ENCODE peak calls at places on chromosomes 1 and 21, in seven cellular contexts. C, B, W, N, Y, H and G are unnamed samples.

GRCh38 chr1:184359909-184360308 is 26.9 kb upstream of the C1orf21 start:
- DNase-seq in H (no peak), Y (no peak), C (no peak), N (no peak), W (no peak), B (no peak), G (no peak)

GRCh38 chr1:72371259-72372035 is 89.1 kb upstream of the NEGR1 start:
- DNase-seq in Y (no peak), H (no peak), B (no peak), N (no peak), C (no peak), W (no peak), G (no peak)

GRCh38 chr1:177355575-177355974 is 184.8 kb downstream of the BRINP2 start:
- DNase-seq in C (no peak), N (no peak), W (no peak), Y (no peak), H (peak; percentile 27), B (no peak), G (peak; percentile 28)

GRCh38 chr1:76944942-76945341 is 77.7 kb downstream of the ST6GALNAC5 start:
- DNase-seq in W (no peak), Y (no peak), C (no peak), H (no peak), B (no peak), N (no peak), G (no peak)

GRCh38 chr1:22221233-22221780 is 78.4 kb upstream of the WNT4 start:
- DNase-seq in W (no peak), C (no peak), Y (no peak), N (no peak), H (no peak), B (no peak), G (no peak)

GRCh38 chr1:97088386-97088785 is 366.8 kb downstream of the PTBP2 start:
- DNase-seq in B (no peak), W (no peak), C (no peak), N (no peak), H (no peak), Y (no peak), G (no peak)

GRCh38 chr21:36473203-36473602 is 6.7 kb downstream of the CLDN14 start:
- DNase-seq in W (no peak), Y (no peak), N (no peak), H (no peak), C (no peak), B (no peak), G (no peak)

GRCh38 chr1:241934181-241934815 is 23.3 kb upstream of the BECN2 start:
- DNase-seq in Y (no peak), C (no peak), H (no peak), B (peak; percentile 79), N (no peak), W (no peak), G (peak; percentile 63)

GRCh38 chr21:44793269-44794030 is 8.2 kb downstream of the UBE2G2 start:
- DNase-seq in C (no peak), Y (peak; percentile 51), N (peak; percentile 31), W (no peak), B (peak; percentile 53), H (peak; percentile 61), G (peak; percentile 52)

GRCh38 chr1:245685111-245685810 is 530.5 kb downstream of the KIF26B start:
- DNase-seq in N (no peak), Y (no peak), H (peak; percentile 24), C (no peak), W (no peak), B (no peak), G (no peak)

GRCh38 chr1:233168384-233168783 is 127.1 kb downstream of the PCNX2 start:
- DNase-seq in H (no peak), N (no peak), C (no peak), B (no peak), W (no peak), Y (no peak), G (no peak)

GRCh38 chr1:4668738-4669700 is 14.6 kb downstream of the AJAP1 start:
- DNase-seq in N (no peak), B (peak; percentile 23), W (no peak), Y (no peak), C (no peak), H (no peak), G (peak; percentile 92)

GRCh38 chr1:20212685-20213331 is 26.5 kb upstream of the PLA2G2C start:
- DNase-seq in C (no peak), Y (peak; percentile 69), N (peak; percentile 39), H (peak; percentile 70), W (no peak), B (peak; percentile 40), G (peak; percentile 41)

GRCh38 chr1:243375596-243375995 is 119.8 kb downstream of the SDCCAG8 start:
- DNase-seq in Y (no peak), H (no peak), N (no peak), C (no peak), B (no peak), W (no peak), G (no peak)